ENCODE peak calls at places on chromosome 21, in four cellular contexts. N is GM23248, T is fibroblast of lung, E is GM23338. U is an unnamed sample.
A peak's percentile ranks its signal among the peaks of the same experiment; 100 is the strongest.

GRCh38 chr21:15514073-15514946 is 215.5 kb upstream of the USP25 start:
- DNase-seq in N (no peak), T (no peak), E (no peak), U (no peak)

GRCh38 chr21:37700641-37701202 is 215.5 kb downstream of the KCNJ6 start:
- DNase-seq in N (peak; percentile 84), T (peak; percentile 80), E (peak; percentile 90), U (peak; percentile 86)

GRCh38 chr21:15397258-15397657 is 332.5 kb upstream of the NRIP1 start:
- DNase-seq in N (no peak), T (no peak), E (no peak), U (no peak)

GRCh38 chr21:36747114-36747814 is 48.3 kb downstream of the SIM2 start:
- DNase-seq in N (peak; percentile 27), T (no peak), E (peak; percentile 52), U (peak; percentile 54)

GRCh38 chr21:44433791-44434567 is 21.3 kb upstream of the LRRC3 start:
- DNase-seq in N (no peak), T (no peak), E (no peak), U (peak; percentile 31)

GRCh38 chr21:15848632-15849031 is 118.8 kb downstream of the USP25 start:
- DNase-seq in N (peak; percentile 56), T (peak; percentile 75), E (no peak), U (no peak)

GRCh38 chr21:29232601-29233541 is 65.9 kb upstream of the BACH1 start:
- DNase-seq in N (peak; percentile 85), T (peak; percentile 77), E (no peak), U (no peak)

GRCh38 chr21:42564561-42564971 is 50.9 kb downstream of the SLC37A1 start:
- DNase-seq in N (no peak), T (no peak), E (no peak), U (no peak)

GRCh38 chr21:20882462-20883415 is 115.5 kb upstream of the NCAM2 start:
- DNase-seq in N (peak; percentile 20), T (peak; percentile 2), E (peak; percentile 86), U (no peak)

GRCh38 chr21:42121792-42122191 is 50.7 kb downstream of the UMODL1 start:
- DNase-seq in N (no peak), T (no peak), E (no peak), U (peak; percentile 60)

GRCh38 chr21:42461881-42462877 is 33.8 kb downstream of the RSPH1 start:
- DNase-seq in N (no peak), T (no peak), E (peak; percentile 55), U (no peak)

GRCh38 chr21:30434033-30434631 is 4.1 kb downstream of the KRTAP13-4 start:
- DNase-seq in N (peak; percentile 47), T (peak; percentile 0), E (peak; percentile 86), U (peak; percentile 14)

GRCh38 chr21:34543017-34543416 is 31.0 kb upstream of the KCNE1 start:
- DNase-seq in N (no peak), T (no peak), E (no peak), U (no peak)

GRCh38 chr21:35968564-35968963 is 91.8 kb downstream of the SETD4 start:
- DNase-seq in N (no peak), T (no peak), E (no peak), U (no peak)

GRCh38 chr21:42056996-42057689 is 14.0 kb upstream of the UMODL1 start:
- DNase-seq in N (peak; percentile 89), T (peak; percentile 99), E (peak; percentile 28), U (peak; percentile 95)

GRCh38 chr21:21436012-21436545 is 437.9 kb downstream of the NCAM2 start:
- DNase-seq in N (peak; percentile 34), T (peak; percentile 71), E (no peak), U (no peak)

GRCh38 chr21:41387042-41387819 is 25.4 kb downstream of the MX2 start:
- DNase-seq in N (no peak), T (no peak), E (no peak), U (no peak)

GRCh38 chr21:41446571-41446970 is 20.5 kb downstream of the MX1 start:
- DNase-seq in N (no peak), T (no peak), E (no peak), U (no peak)

GRCh38 chr21:15010645-15011044 is 54.2 kb downstream of the NRIP1 start:
- DNase-seq in N (no peak), T (peak; percentile 81), E (no peak), U (no peak)

GRCh38 chr21:27269646-27270045 is 302.8 kb upstream of the ADAMTS5 start:
- DNase-seq in N (peak; percentile 92), T (peak; percentile 89), E (no peak), U (no peak)

GRCh38 chr21:15894596-15894995 is 164.8 kb downstream of the USP25 start:
- DNase-seq in N (peak; percentile 51), T (peak; percentile 37), E (no peak), U (peak; percentile 13)

GRCh38 chr21:37367758-37368535 is 1.4 kb downstream of the DYRK1A start:
- DNase-seq in N (peak; percentile 83), T (peak; percentile 55), E (peak; percentile 43), U (peak; percentile 91)

GRCh38 chr21:36749935-36750578 is 51.1 kb downstream of the SIM2 start:
- DNase-seq in N (peak; percentile 40), T (peak; percentile 63), E (peak; percentile 98), U (no peak)

GRCh38 chr21:17491716-17492414 is 21.0 kb upstream of the CXADR start:
- DNase-seq in N (peak; percentile 96), T (peak; percentile 100), E (no peak), U (no peak)

GRCh38 chr21:14843991-14844390 is 220.8 kb downstream of the NRIP1 start:
- DNase-seq in N (peak; percentile 36), T (peak; percentile 22), E (no peak), U (no peak)

GRCh38 chr21:44332383-44332782 is 6.8 kb downstream of the CFAP410 start:
- DNase-seq in N (no peak), T (no peak), E (no peak), U (no peak)

GRCh38 chr21:44261191-44261631 is 486 bp downstream of the DNMT3L start:
- DNase-seq in N (no peak), T (no peak), E (no peak), U (peak; percentile 59)

GRCh38 chr21:44418108-44418875 is 37.0 kb upstream of the LRRC3 start:
- DNase-seq in N (no peak), T (no peak), E (no peak), U (peak; percentile 36)

GRCh38 chr21:34223376-34223775 is 140.4 kb upstream of the KCNE2 start:
- DNase-seq in N (no peak), T (no peak), E (no peak), U (peak; percentile 48)

GRCh38 chr21:44299458-44300261 is at the start of gene PFKL:
- DNase-seq in N (peak; percentile 86), T (peak; percentile 36), E (peak; percentile 72), U (peak; percentile 100)

GRCh38 chr21:35075546-35075945 is 26.4 kb upstream of the RUNX1 start:
- DNase-seq in N (peak; percentile 74), T (peak; percentile 85), E (no peak), U (no peak)

GRCh38 chr21:43703068-43703880 is 15.7 kb upstream of the PDXK start:
- DNase-seq in N (peak; percentile 50), T (peak; percentile 74), E (peak; percentile 67), U (peak; percentile 79)

GRCh38 chr21:33801424-33802405 is 113.9 kb downstream of the ATP5PO start:
- DNase-seq in N (peak; percentile 84), T (peak; percentile 63), E (peak; percentile 41), U (peak; percentile 75)

GRCh38 chr21:42263591-42264131 is 44.7 kb downstream of the ABCG1 start:
- DNase-seq in N (no peak), T (no peak), E (peak; percentile 26), U (no peak)

GRCh38 chr21:35048706-35049617 is at the start of gene RUNX1:
- DNase-seq in N (peak; percentile 70), T (peak; percentile 96), E (no peak), U (peak; percentile 79)

GRCh38 chr21:17527240-17527639 is 14.4 kb downstream of the CXADR start:
- DNase-seq in N (peak; percentile 33), T (peak; percentile 89), E (no peak), U (peak; percentile 35)

DNA sequence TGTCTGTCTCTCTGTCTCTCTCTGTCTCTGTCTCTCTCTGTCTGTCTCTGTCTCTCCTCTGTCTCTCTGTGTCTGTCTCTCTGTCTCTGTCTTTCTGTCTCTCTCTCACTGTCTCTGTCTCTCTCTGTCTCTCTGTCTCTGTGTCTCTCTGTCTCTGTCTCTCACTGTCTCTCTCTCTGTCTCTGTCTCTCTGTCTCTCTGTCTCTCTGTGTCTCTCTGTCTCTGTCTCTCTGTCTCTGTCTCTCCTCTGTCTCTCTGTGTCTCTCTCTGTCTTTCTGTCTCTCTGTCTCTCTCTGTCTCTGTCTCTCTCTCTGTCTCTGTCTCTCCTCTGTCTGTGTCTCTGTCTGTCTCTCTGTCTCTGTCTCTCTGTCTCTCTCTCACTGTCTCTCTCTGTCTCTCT is 873 bp upstream of the COL6A1 start:
- DNase-seq in N (no peak), T (no peak), E (no peak), U (no peak)
- H2AFZ ChIP-seq in N (peak overlapping the region; percentile 41), T (no peak overlapping the region), E (no peak overlapping the region), U (peak overlapping the region; percentile 90)

DNA sequence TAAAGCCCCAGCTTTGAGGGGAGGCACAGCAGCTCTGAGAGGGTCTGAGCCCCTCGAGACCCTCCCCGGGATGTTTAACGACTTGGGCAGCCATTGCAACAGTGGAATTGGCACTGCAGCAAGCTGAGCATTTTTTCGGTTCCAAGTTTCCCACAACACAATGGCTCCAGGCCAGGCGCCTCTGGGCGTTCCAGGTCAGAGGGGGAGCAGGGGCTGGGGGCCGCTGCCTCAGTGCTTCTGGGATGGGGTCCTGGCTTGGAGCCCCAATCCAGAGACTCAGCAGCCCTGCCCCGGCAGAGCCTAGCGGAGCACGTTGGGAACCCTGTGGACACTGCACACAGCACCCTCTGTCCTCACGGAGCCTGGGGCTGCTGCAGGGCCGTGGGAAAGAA is 50.0 kb downstream of the COL18A1 start:
- DNase-seq in N (no peak), T (peak; percentile 41), E (no peak), U (no peak)
- H2AFZ ChIP-seq in N (peak overlapping the region; percentile 17), T (no peak overlapping the region), E (no peak overlapping the region), U (peak overlapping the region; percentile 67)

GRCh38 chr21:32645261-32646182 is 33.3 kb upstream of the CFAP298 start:
- DNase-seq in N (no peak), T (no peak), E (peak; percentile 76), U (no peak)

GRCh38 chr21:32641715-32642698 is 29.8 kb upstream of the CFAP298 start:
- DNase-seq in N (no peak), T (no peak), E (peak; percentile 16), U (no peak)
- H2AFZ ChIP-seq in N (no peak overlapping the region), T (no peak overlapping the region), E (no peak overlapping the region), U (no peak overlapping the region)

DNA sequence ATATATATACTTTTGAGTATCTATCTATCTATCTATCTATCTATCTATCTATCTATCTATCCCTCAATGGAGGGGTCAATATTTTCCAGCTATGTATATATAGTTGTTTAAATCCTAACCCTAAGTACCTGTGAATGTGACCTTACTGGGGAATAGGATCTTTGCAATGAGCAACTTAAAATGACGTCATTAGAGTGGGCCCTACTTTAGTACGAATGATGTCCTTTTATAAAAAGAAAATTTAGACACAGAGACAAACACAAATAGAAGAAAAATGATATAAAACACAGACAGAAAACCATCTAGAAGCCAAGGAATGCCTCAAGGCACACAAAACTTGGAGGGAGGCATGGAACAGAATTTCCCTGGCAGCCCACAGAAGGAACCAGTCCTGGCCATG is 2283.7 kb downstream of the NCAM2 start:
- DNase-seq in N (no peak), T (no peak), E (no peak), U (no peak)
- H2AFZ ChIP-seq in N (no peak overlapping the region), T (no peak overlapping the region), E (no peak overlapping the region), U (no peak overlapping the region)

DNA sequence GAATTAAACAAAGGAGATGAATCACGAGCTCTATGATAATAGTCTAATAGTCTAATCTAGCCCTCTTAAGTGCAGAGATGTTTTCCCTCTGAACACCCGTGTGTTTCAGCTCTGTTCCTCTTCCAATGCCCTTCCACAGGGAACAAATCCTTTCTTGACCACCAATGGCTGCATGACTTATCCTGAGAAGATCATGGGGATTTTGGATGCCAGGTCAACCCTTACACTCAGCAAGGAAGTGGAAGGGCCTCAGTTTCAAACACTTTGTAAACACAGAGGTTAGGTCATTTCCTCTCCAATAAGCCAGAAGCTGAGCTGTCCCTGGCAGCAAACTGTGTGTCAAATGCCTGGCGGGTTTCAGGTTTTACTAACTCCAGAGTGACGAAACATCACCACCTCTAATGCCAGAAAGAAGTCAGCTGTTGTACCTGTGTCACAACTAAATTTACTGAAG is 200.0 kb downstream of the GABPA start:
- DNase-seq in N (peak; percentile 97), T (peak; percentile 98), E (no peak), U (peak; percentile 91)
- H2AFZ ChIP-seq in N (peak overlapping the region; percentile 25), T (no peak overlapping the region), E (no peak overlapping the region), U (no peak overlapping the region)

U was measured in osteoblast.